ENCODE peak calls at places on chromosomes 5 and 9, in nine cellular contexts. One of them, this sample, is unnamed.

GRCh38 chr9:128106181-128106939 is 21.2 kb downstream of the PTGES2 start:
- DNase-seq in GM23248: no peak
- DNase-seq in activated CD8-positive, alpha-beta memory T cell treated with anti-CD3 and anti-CD28 coated beads for 24 hours: no peak
- DNase-seq in glutamatergic neuron: no peak
- DNase-seq in dorsolateral prefrontal cortex: no peak
- DNase-seq in endothelial cell: no peak
- DNase-seq in NCI-H748 treated with DMSO at 0.1 percent for 48 hours: no peak
- DNase-seq in islet precursor cell: peak
- DNase-seq in GM12892: no peak
- DNase-seq in this sample: no peak

GRCh38 chr9:130471411-130472183 is 26.8 kb downstream of the ASS1 start:
- DNase-seq in GM23248: no peak
- DNase-seq in activated CD8-positive, alpha-beta memory T cell treated with anti-CD3 and anti-CD28 coated beads for 24 hours: no peak
- DNase-seq in glutamatergic neuron: no peak
- DNase-seq in dorsolateral prefrontal cortex: no peak
- DNase-seq in endothelial cell: no peak
- DNase-seq in NCI-H748 treated with DMSO at 0.1 percent for 48 hours: no peak
- DNase-seq in islet precursor cell: no peak
- DNase-seq in GM12892: no peak
- DNase-seq in this sample: no peak

GRCh38 chr5:74342948-74343682 is 297.4 kb downstream of the ENC1 start:
- DNase-seq in GM23248: no peak
- DNase-seq in activated CD8-positive, alpha-beta memory T cell treated with anti-CD3 and anti-CD28 coated beads for 24 hours: no peak
- DNase-seq in glutamatergic neuron: no peak
- DNase-seq in dorsolateral prefrontal cortex: no peak
- DNase-seq in endothelial cell: no peak
- DNase-seq in NCI-H748 treated with DMSO at 0.1 percent for 48 hours: no peak
- DNase-seq in islet precursor cell: no peak
- DNase-seq in GM12892: no peak
- DNase-seq in this sample: no peak

GRCh38 chr9:74348777-74349176 is 148.4 kb upstream of the RORB start:
- DNase-seq in GM23248: no peak
- DNase-seq in activated CD8-positive, alpha-beta memory T cell treated with anti-CD3 and anti-CD28 coated beads for 24 hours: no peak
- DNase-seq in glutamatergic neuron: no peak
- DNase-seq in dorsolateral prefrontal cortex: no peak
- DNase-seq in endothelial cell: no peak
- DNase-seq in NCI-H748 treated with DMSO at 0.1 percent for 48 hours: no peak
- DNase-seq in islet precursor cell: no peak
- DNase-seq in GM12892: no peak
- DNase-seq in this sample: no peak

GRCh38 chr9:97704851-97705250 is 7.7 kb upstream of the XPA start:
- DNase-seq in GM23248: peak
- DNase-seq in activated CD8-positive, alpha-beta memory T cell treated with anti-CD3 and anti-CD28 coated beads for 24 hours: no peak
- DNase-seq in glutamatergic neuron: no peak
- DNase-seq in dorsolateral prefrontal cortex: no peak
- DNase-seq in endothelial cell: no peak
- DNase-seq in NCI-H748 treated with DMSO at 0.1 percent for 48 hours: no peak
- DNase-seq in islet precursor cell: no peak
- DNase-seq in GM12892: no peak
- DNase-seq in this sample: no peak

GRCh38 chr5:98433673-98434072 is 339.8 kb upstream of the RGMB start:
- DNase-seq in GM23248: peak
- DNase-seq in activated CD8-positive, alpha-beta memory T cell treated with anti-CD3 and anti-CD28 coated beads for 24 hours: no peak
- DNase-seq in glutamatergic neuron: no peak
- DNase-seq in dorsolateral prefrontal cortex: no peak
- DNase-seq in endothelial cell: no peak
- DNase-seq in NCI-H748 treated with DMSO at 0.1 percent for 48 hours: no peak
- DNase-seq in islet precursor cell: no peak
- DNase-seq in GM12892: no peak
- DNase-seq in this sample: no peak

GRCh38 chr5:72658767-72659540 is 151.7 kb upstream of the ZNF366 start:
- DNase-seq in GM23248: peak
- DNase-seq in activated CD8-positive, alpha-beta memory T cell treated with anti-CD3 and anti-CD28 coated beads for 24 hours: no peak
- DNase-seq in glutamatergic neuron: no peak
- DNase-seq in dorsolateral prefrontal cortex: no peak
- DNase-seq in endothelial cell: no peak
- DNase-seq in NCI-H748 treated with DMSO at 0.1 percent for 48 hours: no peak
- DNase-seq in islet precursor cell: no peak
- DNase-seq in GM12892: no peak
- DNase-seq in this sample: no peak

GRCh38 chr9:68750786-68751185 is 45.7 kb downstream of the PIP5K1B start:
- DNase-seq in GM23248: no peak
- DNase-seq in activated CD8-positive, alpha-beta memory T cell treated with anti-CD3 and anti-CD28 coated beads for 24 hours: no peak
- DNase-seq in glutamatergic neuron: no peak
- DNase-seq in dorsolateral prefrontal cortex: no peak
- DNase-seq in endothelial cell: no peak
- DNase-seq in NCI-H748 treated with DMSO at 0.1 percent for 48 hours: no peak
- DNase-seq in islet precursor cell: peak
- DNase-seq in GM12892: no peak
- DNase-seq in this sample: no peak

GRCh38 chr5:95963650-95964410 is 2.2 kb upstream of the ELL2 start:
- DNase-seq in GM23248: peak
- DNase-seq in activated CD8-positive, alpha-beta memory T cell treated with anti-CD3 and anti-CD28 coated beads for 24 hours: no peak
- DNase-seq in glutamatergic neuron: no peak
- DNase-seq in dorsolateral prefrontal cortex: no peak
- DNase-seq in endothelial cell: no peak
- DNase-seq in NCI-H748 treated with DMSO at 0.1 percent for 48 hours: no peak
- DNase-seq in islet precursor cell: no peak
- DNase-seq in GM12892: no peak
- DNase-seq in this sample: no peak

GRCh38 chr5:32233696-32234447 is 59.8 kb upstream of the GOLPH3 start:
- DNase-seq in GM23248: peak
- DNase-seq in activated CD8-positive, alpha-beta memory T cell treated with anti-CD3 and anti-CD28 coated beads for 24 hours: no peak
- DNase-seq in glutamatergic neuron: no peak
- DNase-seq in dorsolateral prefrontal cortex: no peak
- DNase-seq in endothelial cell: no peak
- DNase-seq in NCI-H748 treated with DMSO at 0.1 percent for 48 hours: no peak
- DNase-seq in islet precursor cell: no peak
- DNase-seq in GM12892: no peak
- DNase-seq in this sample: no peak

GRCh38 chr5:34898258-34898895 is 16.9 kb downstream of the RAD1 start:
- DNase-seq in GM23248: peak
- DNase-seq in activated CD8-positive, alpha-beta memory T cell treated with anti-CD3 and anti-CD28 coated beads for 24 hours: peak
- DNase-seq in glutamatergic neuron: peak
- DNase-seq in dorsolateral prefrontal cortex: peak
- DNase-seq in endothelial cell: peak
- DNase-seq in NCI-H748 treated with DMSO at 0.1 percent for 48 hours: peak
- DNase-seq in islet precursor cell: peak
- DNase-seq in GM12892: no peak
- DNase-seq in this sample: peak

GRCh38 chr5:140224658-140225057 is 49.7 kb downstream of the CYSTM1 start:
- DNase-seq in GM23248: peak
- DNase-seq in activated CD8-positive, alpha-beta memory T cell treated with anti-CD3 and anti-CD28 coated beads for 24 hours: no peak
- DNase-seq in glutamatergic neuron: no peak
- DNase-seq in dorsolateral prefrontal cortex: no peak
- DNase-seq in endothelial cell: no peak
- DNase-seq in NCI-H748 treated with DMSO at 0.1 percent for 48 hours: no peak
- DNase-seq in islet precursor cell: no peak
- DNase-seq in GM12892: no peak
- DNase-seq in this sample: no peak

GRCh38 chr5:57298985-57299491 is 125.2 kb downstream of the GPBP1 start:
- DNase-seq in GM23248: peak
- DNase-seq in activated CD8-positive, alpha-beta memory T cell treated with anti-CD3 and anti-CD28 coated beads for 24 hours: peak
- DNase-seq in glutamatergic neuron: no peak
- DNase-seq in dorsolateral prefrontal cortex: no peak
- DNase-seq in endothelial cell: peak
- DNase-seq in NCI-H748 treated with DMSO at 0.1 percent for 48 hours: peak
- DNase-seq in islet precursor cell: peak
- DNase-seq in GM12892: no peak
- DNase-seq in this sample: no peak

GRCh38 chr5:112419596-112420110 is 576 bp upstream of the EPB41L4A start:
- DNase-seq in GM23248: peak
- DNase-seq in activated CD8-positive, alpha-beta memory T cell treated with anti-CD3 and anti-CD28 coated beads for 24 hours: peak
- DNase-seq in glutamatergic neuron: peak
- DNase-seq in dorsolateral prefrontal cortex: peak
- DNase-seq in endothelial cell: no peak
- DNase-seq in NCI-H748 treated with DMSO at 0.1 percent for 48 hours: no peak
- DNase-seq in islet precursor cell: peak
- DNase-seq in GM12892: peak
- DNase-seq in this sample: no peak

GRCh38 chr5:1180841-1181271 is 20.5 kb upstream of the SLC6A19 start:
- DNase-seq in GM23248: no peak
- DNase-seq in activated CD8-positive, alpha-beta memory T cell treated with anti-CD3 and anti-CD28 coated beads for 24 hours: no peak
- DNase-seq in glutamatergic neuron: peak
- DNase-seq in dorsolateral prefrontal cortex: peak
- DNase-seq in endothelial cell: no peak
- DNase-seq in NCI-H748 treated with DMSO at 0.1 percent for 48 hours: no peak
- DNase-seq in islet precursor cell: no peak
- DNase-seq in GM12892: no peak
- DNase-seq in this sample: no peak

GRCh38 chr5:156094001-156094400 is 233.0 kb upstream of the SGCD start:
- DNase-seq in GM23248: peak
- DNase-seq in activated CD8-positive, alpha-beta memory T cell treated with anti-CD3 and anti-CD28 coated beads for 24 hours: no peak
- DNase-seq in glutamatergic neuron: no peak
- DNase-seq in dorsolateral prefrontal cortex: peak
- DNase-seq in endothelial cell: no peak
- DNase-seq in NCI-H748 treated with DMSO at 0.1 percent for 48 hours: no peak
- DNase-seq in islet precursor cell: peak
- DNase-seq in GM12892: no peak
- DNase-seq in this sample: no peak

GRCh38 chr5:106964102-106964501 is 706.6 kb downstream of the EFNA5 start:
- DNase-seq in GM23248: no peak
- DNase-seq in activated CD8-positive, alpha-beta memory T cell treated with anti-CD3 and anti-CD28 coated beads for 24 hours: no peak
- DNase-seq in glutamatergic neuron: no peak
- DNase-seq in dorsolateral prefrontal cortex: no peak
- DNase-seq in endothelial cell: no peak
- DNase-seq in NCI-H748 treated with DMSO at 0.1 percent for 48 hours: no peak
- DNase-seq in islet precursor cell: no peak
- DNase-seq in GM12892: no peak
- DNase-seq in this sample: no peak

GRCh38 chr5:107966216-107966615 is 295.5 kb upstream of the EFNA5 start:
- DNase-seq in GM23248: no peak
- DNase-seq in activated CD8-positive, alpha-beta memory T cell treated with anti-CD3 and anti-CD28 coated beads for 24 hours: no peak
- DNase-seq in glutamatergic neuron: no peak
- DNase-seq in dorsolateral prefrontal cortex: no peak
- DNase-seq in endothelial cell: no peak
- DNase-seq in NCI-H748 treated with DMSO at 0.1 percent for 48 hours: no peak
- DNase-seq in islet precursor cell: peak
- DNase-seq in GM12892: no peak
- DNase-seq in this sample: no peak

GRCh38 chr9:35656340-35656739 is 1.5 kb downstream of the RMRP start:
- DNase-seq in GM23248: no peak
- DNase-seq in activated CD8-positive, alpha-beta memory T cell treated with anti-CD3 and anti-CD28 coated beads for 24 hours: no peak
- DNase-seq in glutamatergic neuron: no peak
- DNase-seq in dorsolateral prefrontal cortex: no peak
- DNase-seq in endothelial cell: no peak
- DNase-seq in NCI-H748 treated with DMSO at 0.1 percent for 48 hours: no peak
- DNase-seq in islet precursor cell: no peak
- DNase-seq in GM12892: no peak
- DNase-seq in this sample: no peak

GRCh38 chr9:126236273-126236672 is 90.4 kb upstream of the MVB12B start:
- DNase-seq in GM23248: no peak
- DNase-seq in activated CD8-positive, alpha-beta memory T cell treated with anti-CD3 and anti-CD28 coated beads for 24 hours: no peak
- DNase-seq in glutamatergic neuron: no peak
- DNase-seq in dorsolateral prefrontal cortex: no peak
- DNase-seq in endothelial cell: no peak
- DNase-seq in NCI-H748 treated with DMSO at 0.1 percent for 48 hours: no peak
- DNase-seq in islet precursor cell: no peak
- DNase-seq in GM12892: no peak
- DNase-seq in this sample: no peak

GRCh38 chr5:147554285-147554817 is 44.5 kb upstream of the DPYSL3 start:
- DNase-seq in GM23248: peak
- DNase-seq in activated CD8-positive, alpha-beta memory T cell treated with anti-CD3 and anti-CD28 coated beads for 24 hours: no peak
- DNase-seq in glutamatergic neuron: no peak
- DNase-seq in dorsolateral prefrontal cortex: no peak
- DNase-seq in endothelial cell: no peak
- DNase-seq in NCI-H748 treated with DMSO at 0.1 percent for 48 hours: peak
- DNase-seq in islet precursor cell: no peak
- DNase-seq in GM12892: no peak
- DNase-seq in this sample: no peak

GRCh38 chr5:157820593-157821252 is 38.2 kb downstream of the CLINT1 start:
- DNase-seq in GM23248: peak
- DNase-seq in activated CD8-positive, alpha-beta memory T cell treated with anti-CD3 and anti-CD28 coated beads for 24 hours: no peak
- DNase-seq in glutamatergic neuron: no peak
- DNase-seq in dorsolateral prefrontal cortex: no peak
- DNase-seq in endothelial cell: peak
- DNase-seq in NCI-H748 treated with DMSO at 0.1 percent for 48 hours: peak
- DNase-seq in islet precursor cell: no peak
- DNase-seq in GM12892: no peak
- DNase-seq in this sample: no peak

GRCh38 chr9:90003046-90003355 is 398.2 kb downstream of the GADD45G start:
- DNase-seq in GM23248: no peak
- DNase-seq in activated CD8-positive, alpha-beta memory T cell treated with anti-CD3 and anti-CD28 coated beads for 24 hours: no peak
- DNase-seq in glutamatergic neuron: no peak
- DNase-seq in dorsolateral prefrontal cortex: no peak
- DNase-seq in endothelial cell: no peak
- DNase-seq in NCI-H748 treated with DMSO at 0.1 percent for 48 hours: no peak
- DNase-seq in islet precursor cell: no peak
- DNase-seq in GM12892: no peak
- DNase-seq in this sample: no peak

GRCh38 chr9:114232091-114232440 is 76.7 kb downstream of the COL27A1 start:
- DNase-seq in GM23248: no peak
- DNase-seq in activated CD8-positive, alpha-beta memory T cell treated with anti-CD3 and anti-CD28 coated beads for 24 hours: no peak
- DNase-seq in glutamatergic neuron: no peak
- DNase-seq in dorsolateral prefrontal cortex: no peak
- DNase-seq in endothelial cell: no peak
- DNase-seq in NCI-H748 treated with DMSO at 0.1 percent for 48 hours: no peak
- DNase-seq in islet precursor cell: no peak
- DNase-seq in GM12892: no peak
- DNase-seq in this sample: no peak

GRCh38 chr9:3827175-3827574 is 301.4 kb upstream of the RFX3 start:
- DNase-seq in GM23248: no peak
- DNase-seq in activated CD8-positive, alpha-beta memory T cell treated with anti-CD3 and anti-CD28 coated beads for 24 hours: no peak
- DNase-seq in glutamatergic neuron: no peak
- DNase-seq in dorsolateral prefrontal cortex: no peak
- DNase-seq in endothelial cell: no peak
- DNase-seq in NCI-H748 treated with DMSO at 0.1 percent for 48 hours: no peak
- DNase-seq in islet precursor cell: peak
- DNase-seq in GM12892: no peak
- DNase-seq in this sample: no peak

GRCh38 chr5:58085800-58086199 is 374.1 kb downstream of the PLK2 start:
- DNase-seq in GM23248: peak
- DNase-seq in activated CD8-positive, alpha-beta memory T cell treated with anti-CD3 and anti-CD28 coated beads for 24 hours: no peak
- DNase-seq in glutamatergic neuron: no peak
- DNase-seq in dorsolateral prefrontal cortex: no peak
- DNase-seq in endothelial cell: no peak
- DNase-seq in NCI-H748 treated with DMSO at 0.1 percent for 48 hours: no peak
- DNase-seq in islet precursor cell: no peak
- DNase-seq in GM12892: no peak
- DNase-seq in this sample: no peak

GRCh38 chr5:143228597-143229293 is 174.7 kb downstream of the NR3C1 start:
- DNase-seq in GM23248: no peak
- DNase-seq in activated CD8-positive, alpha-beta memory T cell treated with anti-CD3 and anti-CD28 coated beads for 24 hours: no peak
- DNase-seq in glutamatergic neuron: no peak
- DNase-seq in dorsolateral prefrontal cortex: no peak
- DNase-seq in endothelial cell: no peak
- DNase-seq in NCI-H748 treated with DMSO at 0.1 percent for 48 hours: no peak
- DNase-seq in islet precursor cell: no peak
- DNase-seq in GM12892: no peak
- DNase-seq in this sample: no peak

GRCh38 chr5:181133610-181134231 is 2.8 kb upstream of the OR2V1 start:
- DNase-seq in GM23248: peak
- DNase-seq in activated CD8-positive, alpha-beta memory T cell treated with anti-CD3 and anti-CD28 coated beads for 24 hours: no peak
- DNase-seq in glutamatergic neuron: no peak
- DNase-seq in dorsolateral prefrontal cortex: no peak
- DNase-seq in endothelial cell: no peak
- DNase-seq in NCI-H748 treated with DMSO at 0.1 percent for 48 hours: no peak
- DNase-seq in islet precursor cell: no peak
- DNase-seq in GM12892: no peak
- DNase-seq in this sample: no peak

GRCh38 chr9:17137576-17137975 is 2.7 kb downstream of the CNTLN start:
- DNase-seq in GM23248: peak
- DNase-seq in activated CD8-positive, alpha-beta memory T cell treated with anti-CD3 and anti-CD28 coated beads for 24 hours: no peak
- DNase-seq in glutamatergic neuron: no peak
- DNase-seq in dorsolateral prefrontal cortex: no peak
- DNase-seq in endothelial cell: no peak
- DNase-seq in NCI-H748 treated with DMSO at 0.1 percent for 48 hours: no peak
- DNase-seq in islet precursor cell: no peak
- DNase-seq in GM12892: no peak
- DNase-seq in this sample: no peak

GRCh38 chr9:115213777-115214428 is 95.9 kb upstream of the TNC start:
- DNase-seq in GM23248: peak
- DNase-seq in activated CD8-positive, alpha-beta memory T cell treated with anti-CD3 and anti-CD28 coated beads for 24 hours: no peak
- DNase-seq in glutamatergic neuron: no peak
- DNase-seq in dorsolateral prefrontal cortex: no peak
- DNase-seq in endothelial cell: no peak
- DNase-seq in NCI-H748 treated with DMSO at 0.1 percent for 48 hours: no peak
- DNase-seq in islet precursor cell: peak
- DNase-seq in GM12892: no peak
- DNase-seq in this sample: no peak

GRCh38 chr9:21993007-21993406 is 1.2 kb downstream of the CDKN2A start:
- DNase-seq in GM23248: no peak
- DNase-seq in activated CD8-positive, alpha-beta memory T cell treated with anti-CD3 and anti-CD28 coated beads for 24 hours: no peak
- DNase-seq in glutamatergic neuron: no peak
- DNase-seq in dorsolateral prefrontal cortex: no peak
- DNase-seq in endothelial cell: no peak
- DNase-seq in NCI-H748 treated with DMSO at 0.1 percent for 48 hours: no peak
- DNase-seq in islet precursor cell: no peak
- DNase-seq in GM12892: no peak
- DNase-seq in this sample: no peak

This sample was measured in stimulated activated CD8-positive, alpha-beta memory T cell treated with anti-CD3 and anti-CD28 coated beads, Interleukin-4, amount 100 ng/mL, for 1 hour.